ENCODE peak calls at places on chromosome 16, in eight cellular contexts. One of them, this sample, is unnamed.

GRCh38 chr16:1089822-1090619 is 6.0 kb downstream of the C1QTNF8 start:
- DNase-seq in neural crest cell: no peak
- DNase-seq in nephron progenitor cell: no peak
- DNase-seq in gastrocnemius medialis: peak
- DNase-seq in Calu3: peak
- DNase-seq in A673: no peak
- DNase-seq in ascending aorta: peak
- DNase-seq in neural progenitor cell: no peak
- DNase-seq in this sample: peak

GRCh38 chr16:50831751-50832150 is 89.9 kb downstream of the CYLD start:
- DNase-seq in gastrocnemius medialis: no peak
- DNase-seq in Calu3: no peak
- DNase-seq in nephron progenitor cell: no peak
- DNase-seq in neural progenitor cell: no peak
- DNase-seq in neural crest cell: no peak
- DNase-seq in ascending aorta: peak
- DNase-seq in A673: no peak
- DNase-seq in this sample: no peak

GRCh38 chr16:57865746-57866528 is 63.6 kb upstream of the KIFC3 start:
- DNase-seq in Calu3: no peak
- DNase-seq in A673: no peak
- DNase-seq in nephron progenitor cell: no peak
- DNase-seq in gastrocnemius medialis: no peak
- DNase-seq in neural progenitor cell: no peak
- DNase-seq in ascending aorta: no peak
- DNase-seq in neural crest cell: no peak
- DNase-seq in this sample: peak

GRCh38 chr16:57699899-57700298 is 5.3 kb downstream of the DRC7 start:
- DNase-seq in neural crest cell: no peak
- DNase-seq in A673: no peak
- DNase-seq in neural progenitor cell: no peak
- DNase-seq in Calu3: no peak
- DNase-seq in nephron progenitor cell: no peak
- DNase-seq in gastrocnemius medialis: no peak
- DNase-seq in ascending aorta: peak
- DNase-seq in this sample: no peak

GRCh38 chr16:8893426-8893825 is 11.3 kb downstream of the LITAFD start:
- DNase-seq in Calu3: no peak
- DNase-seq in neural progenitor cell: no peak
- DNase-seq in A673: no peak
- DNase-seq in gastrocnemius medialis: no peak
- DNase-seq in neural crest cell: no peak
- DNase-seq in nephron progenitor cell: no peak
- DNase-seq in ascending aorta: no peak
- DNase-seq in this sample: no peak

GRCh38 chr16:58515871-58516767 is 802 bp downstream of the SETD6 start:
- DNase-seq in A673: peak
- DNase-seq in Calu3: peak
- DNase-seq in neural progenitor cell: peak
- DNase-seq in gastrocnemius medialis: peak
- DNase-seq in neural crest cell: no peak
- DNase-seq in ascending aorta: no peak
- DNase-seq in nephron progenitor cell: peak
- DNase-seq in this sample: peak

GRCh38 chr16:49706620-49707355 is 149.1 kb downstream of the ZNF423 start:
- DNase-seq in nephron progenitor cell: no peak
- DNase-seq in gastrocnemius medialis: no peak
- DNase-seq in A673: no peak
- DNase-seq in neural crest cell: no peak
- DNase-seq in neural progenitor cell: no peak
- DNase-seq in Calu3: no peak
- DNase-seq in ascending aorta: no peak
- DNase-seq in this sample: no peak

GRCh38 chr16:27400751-27401620 is 988 bp upstream of the IL21R start:
- DNase-seq in nephron progenitor cell: no peak
- DNase-seq in Calu3: no peak
- DNase-seq in ascending aorta: no peak
- DNase-seq in neural progenitor cell: no peak
- DNase-seq in A673: no peak
- DNase-seq in neural crest cell: no peak
- DNase-seq in gastrocnemius medialis: no peak
- DNase-seq in this sample: no peak

GRCh38 chr16:88467433-88468051 is 14.5 kb downstream of the ZFPM1 start:
- DNase-seq in Calu3: no peak
- DNase-seq in neural progenitor cell: no peak
- DNase-seq in A673: no peak
- DNase-seq in neural crest cell: no peak
- DNase-seq in ascending aorta: no peak
- DNase-seq in gastrocnemius medialis: no peak
- DNase-seq in nephron progenitor cell: no peak
- DNase-seq in this sample: no peak

GRCh38 chr16:57510016-57510871 is 24.0 kb upstream of the DOK4 start:
- DNase-seq in gastrocnemius medialis: no peak
- DNase-seq in ascending aorta: no peak
- DNase-seq in neural progenitor cell: no peak
- DNase-seq in Calu3: no peak
- DNase-seq in nephron progenitor cell: no peak
- DNase-seq in A673: no peak
- DNase-seq in neural crest cell: no peak
- DNase-seq in this sample: no peak

GRCh38 chr16:23155445-23156049 is 6.3 kb upstream of the USP31 start:
- DNase-seq in nephron progenitor cell: no peak
- DNase-seq in ascending aorta: no peak
- DNase-seq in Calu3: peak
- DNase-seq in neural crest cell: no peak
- DNase-seq in A673: peak
- DNase-seq in neural progenitor cell: peak
- DNase-seq in gastrocnemius medialis: no peak
- DNase-seq in this sample: no peak

GRCh38 chr16:57647136-57647875 is 18.9 kb downstream of the ADGRG1 start:
- DNase-seq in neural progenitor cell: no peak
- DNase-seq in ascending aorta: no peak
- DNase-seq in gastrocnemius medialis: no peak
- DNase-seq in Calu3: no peak
- DNase-seq in nephron progenitor cell: no peak
- DNase-seq in A673: no peak
- DNase-seq in neural crest cell: no peak
- DNase-seq in this sample: no peak

GRCh38 chr16:13414154-13414553 is 505.8 kb upstream of the ERCC4 start:
- DNase-seq in A673: no peak
- DNase-seq in neural progenitor cell: no peak
- DNase-seq in ascending aorta: no peak
- DNase-seq in neural crest cell: no peak
- DNase-seq in gastrocnemius medialis: no peak
- DNase-seq in nephron progenitor cell: no peak
- DNase-seq in Calu3: no peak
- DNase-seq in this sample: no peak

GRCh38 chr16:25009822-25010221 is 5.3 kb downstream of the ARHGAP17 start:
- DNase-seq in gastrocnemius medialis: no peak
- DNase-seq in nephron progenitor cell: no peak
- DNase-seq in A673: peak
- DNase-seq in Calu3: no peak
- DNase-seq in neural progenitor cell: no peak
- DNase-seq in neural crest cell: no peak
- DNase-seq in ascending aorta: peak
- DNase-seq in this sample: no peak

GRCh38 chr16:17548825-17549224 is 78.1 kb upstream of the XYLT1 start:
- DNase-seq in ascending aorta: no peak
- DNase-seq in gastrocnemius medialis: no peak
- DNase-seq in neural crest cell: no peak
- DNase-seq in neural progenitor cell: no peak
- DNase-seq in A673: no peak
- DNase-seq in nephron progenitor cell: no peak
- DNase-seq in Calu3: no peak
- DNase-seq in this sample: no peak

GRCh38 chr16:59909262-59909661 is 1175.1 kb upstream of the GOT2 start:
- DNase-seq in neural progenitor cell: no peak
- DNase-seq in gastrocnemius medialis: no peak
- DNase-seq in neural crest cell: no peak
- DNase-seq in Calu3: no peak
- DNase-seq in nephron progenitor cell: no peak
- DNase-seq in A673: no peak
- DNase-seq in ascending aorta: no peak
- DNase-seq in this sample: no peak

GRCh38 chr16:82954224-82954929 is 327.6 kb downstream of the CDH13 start:
- DNase-seq in ascending aorta: no peak
- DNase-seq in Calu3: no peak
- DNase-seq in neural crest cell: no peak
- DNase-seq in nephron progenitor cell: no peak
- DNase-seq in gastrocnemius medialis: no peak
- DNase-seq in A673: no peak
- DNase-seq in neural progenitor cell: no peak
- DNase-seq in this sample: no peak

GRCh38 chr16:11674818-11675560 is 6.7 kb downstream of the SNN start:
- DNase-seq in gastrocnemius medialis: peak
- DNase-seq in neural crest cell: no peak
- DNase-seq in neural progenitor cell: no peak
- DNase-seq in Calu3: peak
- DNase-seq in A673: peak
- DNase-seq in ascending aorta: no peak
- DNase-seq in nephron progenitor cell: no peak
- DNase-seq in this sample: peak

GRCh38 chr16:1788708-1789100 is 4.8 kb downstream of the IGFALS start:
- DNase-seq in gastrocnemius medialis: peak
- DNase-seq in neural crest cell: no peak
- DNase-seq in Calu3: no peak
- DNase-seq in nephron progenitor cell: no peak
- DNase-seq in neural progenitor cell: no peak
- DNase-seq in A673: no peak
- DNase-seq in ascending aorta: peak
- DNase-seq in this sample: no peak

GRCh38 chr16:20740007-20740883 is 1.4 kb downstream of the THUMPD1 start:
- DNase-seq in neural crest cell: no peak
- DNase-seq in Calu3: peak
- DNase-seq in neural progenitor cell: no peak
- DNase-seq in ascending aorta: no peak
- DNase-seq in A673: peak
- DNase-seq in gastrocnemius medialis: no peak
- DNase-seq in nephron progenitor cell: no peak
- DNase-seq in this sample: peak

GRCh38 chr16:19833581-19833980 is 51.1 kb downstream of the GPRC5B start:
- DNase-seq in ascending aorta: no peak
- DNase-seq in Calu3: no peak
- DNase-seq in neural crest cell: no peak
- DNase-seq in A673: no peak
- DNase-seq in gastrocnemius medialis: no peak
- DNase-seq in neural progenitor cell: no peak
- DNase-seq in nephron progenitor cell: no peak
- DNase-seq in this sample: no peak

GRCh38 chr16:4917117-4917516 is 19.8 kb downstream of the PPL start:
- DNase-seq in ascending aorta: no peak
- DNase-seq in A673: no peak
- DNase-seq in nephron progenitor cell: no peak
- DNase-seq in Calu3: no peak
- DNase-seq in neural progenitor cell: no peak
- DNase-seq in neural crest cell: no peak
- DNase-seq in gastrocnemius medialis: no peak
- DNase-seq in this sample: no peak

DNA sequence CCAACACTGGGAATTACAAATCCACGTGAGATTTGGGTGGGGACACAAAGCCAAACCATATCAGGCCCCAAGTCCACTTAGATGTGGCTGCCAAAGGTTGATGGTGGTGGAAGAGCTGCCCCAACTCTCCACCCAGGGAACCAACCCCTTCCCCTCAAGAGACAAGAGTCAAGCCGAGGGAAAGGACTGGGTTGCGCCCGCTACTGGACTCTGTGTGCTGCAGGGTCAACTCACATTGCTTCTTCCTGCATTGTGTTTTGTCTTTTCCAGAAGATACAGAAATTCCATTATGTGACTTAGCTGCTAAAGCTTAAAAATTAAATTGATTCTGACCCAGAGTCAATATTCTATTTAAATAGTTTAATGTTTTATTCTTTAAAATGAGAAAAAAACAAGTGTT is 58.5 kb downstream of the ADAMTS18 start:
- DNase-seq in neural crest cell: no peak
- DNase-seq in Calu3: no peak
- DNase-seq in nephron progenitor cell: no peak
- DNase-seq in neural progenitor cell: no peak
- DNase-seq in ascending aorta: no peak
- DNase-seq in A673: peak
- DNase-seq in gastrocnemius medialis: no peak
- DNase-seq in this sample: no peak
- TF ChIP-seq CTCF in neural crest cell: no peak
- TF ChIP-seq CTCF in Calu3: no peak
- TF ChIP-seq CTCF in nephron progenitor cell: no peak
- TF ChIP-seq CTCF in neural progenitor cell: peak
- TF ChIP-seq CTCF in ascending aorta: no peak
- TF ChIP-seq CTCF in A673: peak
- TF ChIP-seq CTCF in gastrocnemius medialis: no peak
- TF ChIP-seq CTCF in this sample: no peak

GRCh38 chr16:30659507-30660423 is 1.5 kb downstream of the FBRS start:
- DNase-seq in neural crest cell: no peak
- DNase-seq in nephron progenitor cell: peak
- DNase-seq in gastrocnemius medialis: no peak
- DNase-seq in A673: no peak
- DNase-seq in neural progenitor cell: peak
- DNase-seq in ascending aorta: no peak
- DNase-seq in Calu3: peak
- DNase-seq in this sample: peak
- TF ChIP-seq CTCF in neural crest cell: no peak
- TF ChIP-seq CTCF in nephron progenitor cell: no peak
- TF ChIP-seq CTCF in gastrocnemius medialis: no peak
- TF ChIP-seq CTCF in A673: no peak
- TF ChIP-seq CTCF in neural progenitor cell: no peak
- TF ChIP-seq CTCF in ascending aorta: no peak
- TF ChIP-seq CTCF in Calu3: peak
- TF ChIP-seq CTCF in this sample: peak

DNA sequence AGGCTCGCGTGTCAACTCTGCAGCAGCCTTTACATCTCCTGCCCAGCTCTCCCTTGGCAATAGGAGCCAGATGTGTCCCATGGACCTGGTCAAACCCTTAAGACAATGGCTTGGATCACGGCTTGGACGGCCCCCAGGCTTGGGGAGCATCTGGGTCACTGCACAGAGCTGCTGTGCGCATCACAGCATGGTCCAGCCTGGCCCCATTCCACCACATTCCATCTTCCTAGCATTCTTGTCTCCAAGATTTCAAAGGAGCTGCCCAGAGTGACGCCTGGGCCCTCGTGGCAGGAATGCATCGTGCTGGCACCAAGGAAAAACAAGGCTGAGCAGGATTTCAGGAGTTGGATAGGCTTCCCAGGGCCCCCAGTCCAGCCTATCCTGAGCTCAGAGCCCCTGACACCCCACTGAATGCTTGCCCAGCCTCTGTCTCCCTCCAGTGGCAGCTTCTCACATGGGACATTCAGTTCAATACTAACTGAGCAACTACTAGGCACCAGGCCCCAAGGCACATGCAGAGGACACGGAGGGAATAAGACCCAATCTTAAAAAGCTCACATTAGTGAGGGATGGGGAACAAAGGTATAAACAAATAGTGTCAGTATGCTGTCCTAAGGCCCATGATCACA is 34.3 kb downstream of the TK2 start:
- DNase-seq in neural crest cell: no peak
- DNase-seq in neural progenitor cell: no peak
- DNase-seq in ascending aorta: peak
- DNase-seq in Calu3: peak
- DNase-seq in nephron progenitor cell: no peak
- DNase-seq in gastrocnemius medialis: no peak
- DNase-seq in A673: peak
- DNase-seq in this sample: no peak
- TF ChIP-seq CTCF in neural crest cell: peak
- TF ChIP-seq CTCF in neural progenitor cell: peak
- TF ChIP-seq CTCF in ascending aorta: peak
- TF ChIP-seq CTCF in Calu3: peak
- TF ChIP-seq CTCF in nephron progenitor cell: no peak
- TF ChIP-seq CTCF in gastrocnemius medialis: no peak
- TF ChIP-seq CTCF in A673: peak
- TF ChIP-seq CTCF in this sample: no peak

GRCh38 chr16:67284699-67285646 is 5.6 kb downstream of the PLEKHG4 start:
- DNase-seq in gastrocnemius medialis: peak
- DNase-seq in neural progenitor cell: peak
- DNase-seq in neural crest cell: peak
- DNase-seq in Calu3: peak
- DNase-seq in nephron progenitor cell: peak
- DNase-seq in A673: no peak
- DNase-seq in ascending aorta: no peak
- DNase-seq in this sample: no peak
- TF ChIP-seq CTCF in gastrocnemius medialis: peak
- TF ChIP-seq CTCF in neural progenitor cell: peak
- TF ChIP-seq CTCF in neural crest cell: peak
- TF ChIP-seq CTCF in Calu3: peak
- TF ChIP-seq CTCF in nephron progenitor cell: peak
- TF ChIP-seq CTCF in A673: no peak
- TF ChIP-seq CTCF in ascending aorta: peak
- TF ChIP-seq CTCF in this sample: peak

This sample was measured in RWPE1.